ENCODE peak calls at places on chromosomes 6 and 20, in nine cellular contexts. G, E, I, R, J, T, N, M and V are unnamed samples.

GRCh38 chr6:18234564-18234963 is 29.8 kb downstream of the DEK start:
- DNase-seq in G (no peak), E (no peak), I (no peak), R (no peak), J (no peak), T (no peak), N (no peak), M (no peak), V (no peak)

GRCh38 chr6:155782320-155782730 is 326.7 kb upstream of the NOX3 start:
- DNase-seq in G (peak), E (no peak), I (no peak), R (peak), J (peak), T (peak), N (no peak), M (no peak), V (peak)

GRCh38 chr6:68958327-68958726 is 323.2 kb downstream of the ADGRB3 start:
- DNase-seq in G (no peak), E (no peak), I (no peak), R (no peak), J (no peak), T (peak), N (no peak), M (no peak), V (peak)

GRCh38 chr6:147033267-147033666 is 170.9 kb upstream of the STXBP5 start:
- DNase-seq in G (no peak), E (no peak), I (no peak), R (no peak), J (no peak), T (no peak), N (no peak), M (no peak), V (no peak)

GRCh38 chr6:75850026-75850385 is 101.0 kb downstream of the MYO6 start:
- DNase-seq in G (no peak), E (no peak), I (no peak), R (no peak), J (no peak), T (no peak), N (no peak), M (no peak), V (no peak)

GRCh38 chr6:106974337-106974998 is at the start of gene CD24:
- DNase-seq in G (no peak), E (no peak), I (no peak), R (peak), J (no peak), T (no peak), N (peak), M (peak), V (no peak)

GRCh38 chr6:73180718-73181619 is 44.3 kb downstream of the KHDC1L start:
- DNase-seq in G (peak), E (no peak), I (no peak), R (no peak), J (peak), T (peak), N (no peak), M (peak), V (peak)

GRCh38 chr6:82040405-82041221 is 206.9 kb downstream of the IBTK start:
- DNase-seq in G (peak), E (peak), I (no peak), R (peak), J (peak), T (peak), N (no peak), M (no peak), V (no peak)

GRCh38 chr20:1935696-1936366 is 40.6 kb downstream of the SIRPA start:
- DNase-seq in G (no peak), E (no peak), I (no peak), R (peak), J (no peak), T (no peak), N (no peak), M (no peak), V (no peak)

GRCh38 chr6:79705456-79705995 is 74.4 kb downstream of the SH3BGRL2 start:
- DNase-seq in G (no peak), E (no peak), I (no peak), R (no peak), J (no peak), T (no peak), N (no peak), M (no peak), V (no peak)

GRCh38 chr20:33568378-33569289 is 78.7 kb downstream of the CBFA2T2 start:
- DNase-seq in G (no peak), E (no peak), I (no peak), R (no peak), J (no peak), T (peak), N (no peak), M (peak), V (no peak)

GRCh38 chr6:39801456-39802251 is 9.5 kb downstream of the DAAM2 start:
- DNase-seq in G (no peak), E (no peak), I (no peak), R (no peak), J (no peak), T (no peak), N (no peak), M (no peak), V (no peak)

GRCh38 chr6:136728976-136729515 is 63.2 kb downstream of the MAP3K5 start:
- DNase-seq in G (no peak), E (no peak), I (no peak), R (no peak), J (no peak), T (no peak), N (no peak), M (no peak), V (no peak)

GRCh38 chr20:13649548-13649947 is 10.8 kb upstream of the TASP1 start:
- DNase-seq in G (no peak), E (peak), I (no peak), R (peak), J (peak), T (peak), N (no peak), M (no peak), V (no peak)

GRCh38 chr6:161029195-161029809 is 37.7 kb downstream of the MAP3K4 start:
- DNase-seq in G (peak), E (no peak), I (no peak), R (no peak), J (peak), T (peak), N (no peak), M (peak), V (no peak)

GRCh38 chr6:5636210-5637030 is 370.3 kb downstream of the NRN1 start:
- DNase-seq in G (no peak), E (no peak), I (no peak), R (no peak), J (no peak), T (peak), N (no peak), M (no peak), V (no peak)

GRCh38 chr6:44036699-44037101 is 90.6 kb downstream of the MRPL14 start:
- DNase-seq in G (no peak), E (no peak), I (peak), R (no peak), J (no peak), T (no peak), N (peak), M (no peak), V (no peak)

GRCh38 chr20:1816384-1817381 is 78.5 kb upstream of the SIRPA start:
- DNase-seq in G (peak), E (no peak), I (peak), R (no peak), J (no peak), T (peak), N (no peak), M (no peak), V (no peak)

GRCh38 chr6:156873654-156874380 is 96.6 kb downstream of the ARID1B start:
- DNase-seq in G (no peak), E (no peak), I (no peak), R (no peak), J (no peak), T (no peak), N (no peak), M (no peak), V (no peak)

GRCh38 chr20:1336699-1337387 is 7.9 kb upstream of the SDCBP2 start:
- DNase-seq in G (no peak), E (peak), I (peak), R (peak), J (peak), T (peak), N (peak), M (no peak), V (no peak)

GRCh38 chr20:51697119-51697826 is 70.9 kb downstream of the ATP9A start:
- DNase-seq in G (peak), E (no peak), I (no peak), R (no peak), J (no peak), T (peak), N (no peak), M (no peak), V (no peak)

GRCh38 chr6:166612471-166612881 is 14.6 kb downstream of the RPS6KA2 start:
- DNase-seq in G (no peak), E (no peak), I (no peak), R (no peak), J (no peak), T (no peak), N (no peak), M (no peak), V (no peak)

GRCh38 chr20:11261533-11262000 is 587.8 kb upstream of the JAG1 start:
- DNase-seq in G (peak), E (no peak), I (no peak), R (no peak), J (peak), T (peak), N (no peak), M (no peak), V (no peak)
- TF ChIP-seq CTCF in G (no peak), E (no peak), I (no peak), R (no peak), J (no peak), T (no peak), N (no peak), M (no peak), V (no peak)

DNA sequence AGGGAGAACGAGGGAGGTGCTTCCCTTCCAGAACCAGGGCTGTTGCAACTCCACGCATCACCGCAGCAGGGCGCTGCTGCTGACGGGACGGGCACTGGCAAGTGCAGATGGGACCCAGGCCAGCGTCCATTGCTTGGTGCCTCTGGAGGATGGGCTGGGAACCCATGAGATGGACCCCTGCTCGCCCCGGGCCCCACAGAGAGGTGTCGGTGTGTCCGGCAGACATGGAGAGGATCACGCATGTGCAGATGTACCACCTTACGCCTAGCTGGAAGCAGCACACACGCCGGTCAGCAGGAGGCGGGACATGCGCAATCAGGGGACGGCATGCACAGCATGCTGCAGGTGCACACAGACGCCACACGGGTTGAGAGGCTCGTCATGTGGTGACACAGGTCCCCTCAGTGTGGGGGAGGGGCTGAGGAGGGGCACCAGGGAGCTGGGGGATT is 5.7 kb downstream of the CABLES2 start:
- DNase-seq in G (no peak), E (no peak), I (no peak), R (no peak), J (no peak), T (no peak), N (no peak), M (no peak), V (no peak)
- TF ChIP-seq CTCF in G (no peak), E (no peak), I (no peak), R (no peak), J (no peak), T (peak), N (no peak), M (no peak), V (peak)

DNA sequence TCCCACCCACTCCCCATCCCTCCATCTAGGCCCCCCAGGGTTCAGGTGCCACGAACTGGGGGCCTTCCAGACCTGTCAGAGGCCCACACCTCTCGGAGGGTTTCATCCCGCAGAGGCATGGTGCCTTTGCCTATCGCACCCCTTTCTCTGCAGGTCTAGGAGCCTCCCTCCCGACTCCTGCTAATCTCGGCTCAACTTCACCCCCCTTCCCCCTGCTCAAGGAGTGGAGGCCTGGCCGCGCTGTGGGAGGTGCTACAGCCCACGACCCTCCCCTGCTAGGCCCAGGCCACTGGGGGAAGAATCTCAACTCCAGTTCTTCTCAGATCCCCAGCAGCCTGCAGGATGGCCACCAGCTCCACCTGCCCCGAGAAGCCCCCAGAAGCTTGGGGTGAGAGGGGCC is at the start of gene TULP1:
- DNase-seq in G (no peak), E (no peak), I (no peak), R (no peak), J (no peak), T (no peak), N (no peak), M (no peak), V (no peak)
- TF ChIP-seq CTCF in G (no peak), E (no peak), I (no peak), R (no peak), J (no peak), T (no peak), N (no peak), M (no peak), V (no peak)

DNA sequence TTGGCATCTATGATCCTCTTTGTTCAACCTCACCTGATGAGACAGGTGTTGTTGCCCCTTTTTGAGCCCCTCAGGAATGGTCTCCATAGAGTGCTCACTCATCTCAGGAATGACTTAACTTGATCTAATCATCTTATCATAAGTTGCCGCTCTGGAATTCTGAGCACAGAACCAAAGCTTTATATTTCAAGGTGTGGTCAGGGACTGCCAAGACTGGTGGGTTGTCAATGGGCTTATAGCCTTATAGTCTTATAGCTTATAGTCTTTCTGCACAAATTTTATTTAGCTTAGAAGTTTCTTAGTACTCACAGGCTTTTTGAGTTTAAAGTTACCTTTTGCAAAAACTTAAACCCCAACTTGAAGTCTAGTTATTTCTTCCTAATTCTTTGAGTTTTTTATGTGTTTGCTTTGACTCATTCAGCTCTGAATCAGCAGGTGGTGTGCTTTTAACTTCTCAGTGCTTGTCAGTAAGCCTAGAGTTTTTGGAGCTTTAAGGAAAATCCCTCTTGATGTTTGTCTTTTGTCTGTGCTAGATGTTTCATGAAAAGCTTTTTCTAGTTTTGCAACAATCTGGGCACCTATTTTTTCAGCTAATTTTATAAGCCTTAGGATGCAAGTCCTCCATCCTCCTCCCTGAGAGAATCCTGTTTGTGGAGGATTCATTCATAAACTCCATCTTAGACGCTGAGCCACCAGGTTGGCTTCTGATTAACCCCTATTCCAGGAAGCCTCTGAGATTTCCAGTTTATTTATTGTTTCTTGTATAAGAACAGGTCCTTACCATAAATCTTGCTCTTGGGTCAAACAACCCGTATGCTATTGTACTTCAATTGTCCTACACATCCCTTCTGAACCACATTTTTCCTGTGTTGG is 72.3 kb upstream of the SSTR4 start:
- DNase-seq in G (no peak), E (no peak), I (no peak), R (no peak), J (no peak), T (no peak), N (no peak), M (no peak), V (no peak)
- TF ChIP-seq CTCF in G (no peak), E (no peak), I (no peak), R (no peak), J (no peak), T (no peak), N (no peak), M (no peak), V (no peak)